ENCODE peak calls at places on chromosome X, in nine cellular contexts. Y, X, F, C, W, N, U, S and T are unnamed samples.

GRCh38 chrX:66004928-66005831 is 34.7 kb downstream of the VSIG4 start:
- DNase-seq in Y (no peak), X (no peak), F (no peak), C (no peak), W (no peak), N (no peak), U (no peak), S (no peak), T (no peak)

GRCh38 chrX:56219702-56220101 is 12.5 kb upstream of the KLF8 start:
- DNase-seq in Y (no peak), X (no peak), F (no peak), C (peak; percentile 11), W (no peak), N (peak; percentile 4), U (no peak), S (no peak), T (peak; percentile 3)

GRCh38 chrX:7132335-7133035 is 15.0 kb upstream of the STS start:
- DNase-seq in Y (peak; percentile 89), X (peak; percentile 93), F (peak; percentile 79), C (peak; percentile 98), W (no peak), N (peak; percentile 42), U (peak; percentile 52), S (peak; percentile 93), T (peak; percentile 82)

GRCh38 chrX:15843960-15844359 is 10.7 kb downstream of the AP1S2 start:
- DNase-seq in Y (no peak), X (no peak), F (no peak), C (no peak), W (no peak), N (no peak), U (no peak), S (no peak), T (no peak)

GRCh38 chrX:52574416-52575275 is 57.8 kb upstream of the XAGE1B start:
- DNase-seq in Y (peak; percentile 32), X (peak; percentile 41), F (peak; percentile 53), C (peak; percentile 61), W (no peak), N (peak; percentile 76), U (no peak), S (peak; percentile 33), T (peak; percentile 72)

GRCh38 chrX:56782791-56783449 is 53.9 kb downstream of the NBDY start:
- DNase-seq in Y (peak; percentile 46), X (peak; percentile 34), F (no peak), C (no peak), W (peak; percentile 74), N (no peak), U (no peak), S (no peak), T (no peak)

GRCh38 chrX:21993265-21993664 is 38.9 kb upstream of the PHEX start:
- DNase-seq in Y (no peak), X (no peak), F (no peak), C (no peak), W (no peak), N (no peak), U (no peak), S (no peak), T (no peak)

GRCh38 chrX:15579778-15580747 is 20.7 kb downstream of the ACE2 start:
- DNase-seq in Y (no peak), X (no peak), F (peak; percentile 74), C (peak; percentile 16), W (peak; percentile 75), N (peak; percentile 11), U (no peak), S (no peak), T (no peak)

GRCh38 chrX:44785652-44786051 is 58.2 kb upstream of the DUSP21 start:
- DNase-seq in Y (no peak), X (no peak), F (peak; percentile 90), C (no peak), W (no peak), N (no peak), U (peak; percentile 9), S (no peak), T (peak; percentile 17)

GRCh38 chrX:20061869-20062254 is 54.8 kb downstream of the MAP7D2 start:
- DNase-seq in Y (no peak), X (no peak), F (peak; percentile 82), C (no peak), W (no peak), N (no peak), U (no peak), S (no peak), T (peak; percentile 59)

DNA sequence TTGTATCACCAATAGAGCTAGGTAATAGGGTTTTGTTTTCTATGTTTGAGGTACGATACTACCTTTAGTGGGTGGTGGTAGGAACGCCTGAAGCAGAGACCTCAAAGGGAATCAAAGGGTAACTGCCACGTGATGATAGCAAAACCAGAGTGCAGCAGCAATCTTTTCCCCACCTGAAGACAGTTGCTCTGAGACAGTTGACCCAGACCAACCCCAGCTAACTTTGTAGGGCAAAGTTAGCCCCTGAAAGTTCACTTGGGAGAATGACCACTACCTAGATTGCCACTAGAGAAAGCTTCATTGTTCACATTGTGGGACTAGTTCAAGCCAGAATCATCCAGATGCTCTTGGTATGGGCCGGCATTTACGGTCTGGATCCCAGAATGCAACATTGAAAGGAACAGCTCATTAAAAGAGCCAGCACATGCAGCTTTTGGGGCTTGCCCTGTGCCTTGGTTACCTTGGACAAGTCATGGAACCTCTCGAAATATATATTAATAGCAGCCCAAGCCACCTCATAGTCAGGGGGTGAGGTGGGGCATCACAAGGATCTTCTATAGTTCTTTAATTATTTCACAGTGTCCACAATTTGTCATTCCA is 4.0 kb downstream of the SEPTIN6 start:
- DNase-seq in Y (no peak), X (no peak), F (no peak), C (no peak), W (no peak), N (no peak), U (no peak), S (no peak), T (no peak)
- H3K4me3 ChIP-seq in Y (no peak overlapping the region), X (no peak overlapping the region), F (no peak overlapping the region), C (no peak overlapping the region), W (no peak overlapping the region), N (no peak overlapping the region), U (no peak overlapping the region), S (no peak overlapping the region), T (no peak overlapping the region)

DNA sequence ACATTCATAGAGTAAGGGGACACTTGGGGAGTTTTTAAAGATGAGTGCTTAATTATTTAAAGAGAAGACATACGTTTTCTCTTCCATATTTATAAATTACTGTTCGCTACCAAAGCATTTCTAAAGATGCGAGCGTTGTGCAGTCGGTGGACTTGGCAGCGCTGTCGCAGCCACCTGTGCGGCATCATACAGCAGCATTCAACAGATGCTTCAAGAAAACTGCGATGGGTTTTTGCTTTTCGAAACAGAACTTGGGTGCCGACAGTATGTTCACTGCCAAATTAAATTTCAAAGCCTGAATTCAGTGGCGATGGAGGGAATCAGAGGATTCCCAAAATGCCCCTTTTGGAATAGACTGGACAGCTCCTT is 1.6 kb upstream of the HTR2C start:
- DNase-seq in Y (no peak), X (no peak), F (no peak), C (no peak), W (no peak), N (peak; percentile 7), U (no peak), S (no peak), T (no peak)
- H3K27me3 ChIP-seq in Y (peaks cover 24% of the 10 kb centered on the region), X (peaks cover 67% of the 10 kb centered on the region), F (peaks cover 27% of the 10 kb centered on the region), C (peaks cover 15% of the 10 kb centered on the region), W (no peaks in the 10 kb centered on the region), N (peaks cover 88% of the 10 kb centered on the region), U (peaks cover 12% of the 10 kb centered on the region), S (no peaks in the 10 kb centered on the region), T (peaks cover 78% of the 10 kb centered on the region)

DNA sequence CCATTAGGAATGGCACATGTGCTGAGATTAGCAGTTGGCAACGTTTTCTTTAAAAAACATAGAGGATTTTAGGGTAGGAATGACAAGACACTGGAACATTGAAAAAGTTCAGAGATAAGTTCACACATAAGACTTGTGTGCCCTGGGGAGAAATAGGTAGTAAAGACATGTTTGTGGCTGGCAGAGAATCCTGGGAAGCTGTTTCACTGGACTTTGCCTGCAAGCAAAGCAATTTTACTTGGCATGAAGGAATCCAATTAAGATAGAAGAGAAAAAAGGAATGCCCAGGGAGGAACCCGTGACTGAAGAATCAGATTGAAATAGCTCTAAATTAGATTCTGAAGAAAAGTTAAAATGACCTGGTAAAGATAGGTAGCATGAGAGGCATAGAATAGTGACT is 20.2 kb downstream of the GK start:
- DNase-seq in Y (no peak), X (no peak), F (no peak), C (no peak), W (no peak), N (no peak), U (no peak), S (no peak), T (no peak)
- H3K4me3 ChIP-seq in Y (no peak overlapping the region), X (no peak overlapping the region), F (no peak overlapping the region), C (no peak overlapping the region), W (no peak overlapping the region), N (no peak overlapping the region), U (no peak overlapping the region), S (no peak overlapping the region), T (no peak overlapping the region)

DNA sequence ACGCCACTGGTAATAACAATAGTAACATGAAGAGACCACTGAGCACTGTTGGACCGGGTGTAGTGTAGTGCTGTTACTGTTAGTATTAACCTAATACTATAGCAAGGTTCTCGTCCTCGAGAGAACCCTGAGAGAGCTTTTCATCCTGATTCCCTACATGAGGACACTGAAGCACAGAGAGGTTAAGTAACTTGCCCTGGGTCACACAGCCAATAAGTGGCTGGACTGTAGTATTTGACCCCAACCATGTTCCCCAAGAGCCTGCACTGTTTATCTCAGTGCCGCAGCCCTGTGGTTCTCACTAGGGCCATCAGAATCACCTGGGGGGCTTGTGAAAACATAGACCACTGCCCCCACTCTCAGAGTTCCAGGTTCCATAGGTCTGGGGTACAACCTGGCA is 10.4 kb downstream of the SCML1 start:
- DNase-seq in Y (no peak), X (no peak), F (no peak), C (no peak), W (no peak), N (no peak), U (no peak), S (no peak), T (no peak)
- H3K27me3 ChIP-seq in Y (no peaks in the 10 kb centered on the region), X (no peaks in the 10 kb centered on the region), F (no peaks in the 10 kb centered on the region), C (no peaks in the 10 kb centered on the region), W (no peaks in the 10 kb centered on the region), N (no peaks in the 10 kb centered on the region), U (no peaks in the 10 kb centered on the region), S (no peaks in the 10 kb centered on the region), T (peaks cover 6% of the 10 kb centered on the region)

DNA sequence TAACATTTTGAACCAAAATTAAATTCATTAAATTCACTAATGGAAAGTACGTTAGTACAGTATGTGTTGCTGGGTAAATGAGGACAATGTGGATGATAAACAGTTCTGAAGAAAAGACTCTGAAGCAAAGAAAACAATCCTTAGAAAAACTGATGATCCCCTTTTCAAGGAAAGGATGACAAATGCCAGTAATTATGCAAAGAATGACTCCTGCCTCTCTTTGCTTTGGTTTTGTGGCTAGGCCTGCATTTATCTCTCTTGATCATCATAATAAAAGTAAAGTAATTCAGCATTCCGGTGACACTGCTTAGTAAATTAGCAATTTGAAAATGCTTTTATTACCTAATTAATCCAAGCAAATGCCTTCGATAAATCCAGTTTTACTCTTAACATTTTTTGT is 652.2 kb upstream of the DIPK2B start:
- DNase-seq in Y (no peak), X (no peak), F (peak; percentile 56), C (peak; percentile 37), W (no peak), N (no peak), U (no peak), S (no peak), T (peak; percentile 46)
- H3K4me3 ChIP-seq in Y (no peak overlapping the region), X (no peak overlapping the region), F (no peak overlapping the region), C (no peak overlapping the region), W (no peak overlapping the region), N (peak overlapping the region; percentile 85), U (no peak overlapping the region), S (no peak overlapping the region), T (no peak overlapping the region)

GRCh38 chrX:12868747-12869146 is 1.9 kb downstream of the TLR7 start:
- DNase-seq in Y (no peak), X (no peak), F (no peak), C (no peak), W (no peak), N (no peak), U (no peak), S (no peak), T (no peak)
- H3K27me3 ChIP-seq in Y (no peaks in the 10 kb centered on the region), X (no peaks in the 10 kb centered on the region), F (no peaks in the 10 kb centered on the region), C (no peaks in the 10 kb centered on the region), W (no peaks in the 10 kb centered on the region), N (no peaks in the 10 kb centered on the region), U (no peaks in the 10 kb centered on the region), S (no peaks in the 10 kb centered on the region), T (peaks cover 9% of the 10 kb centered on the region)